ENCODE peak calls at places on chromosomes 16 and 17, in eight cellular contexts. K is HCT116, V is trophoblast cell, B is PC-3, G is IMR-90, U is hepatocyte, X is H9, O is A549. Q is an unnamed sample. For H3K4me1, the result is how much of the 10 kb centered on the place peaks cover.

GRCh38 chr17:5011928-5012327 is 14.2 kb downstream of the KIF1C start:
- DNase-seq in G (peak), X (no peak), O (no peak), K (no peak), B (peak), V (no peak), U (no peak), Q (peak)

GRCh38 chr17:49450735-49451134 is 36.1 kb upstream of the PHB1 start:
- DNase-seq in V (no peak), G (peak), X (no peak), B (peak), U (no peak), O (no peak), K (no peak), Q (peak)

GRCh38 chr16:9904526-9904925 is 277.7 kb downstream of the GRIN2A start:
- DNase-seq in X (no peak), V (no peak), B (no peak), O (no peak), U (no peak), G (no peak), K (no peak), Q (no peak)

GRCh38 chr17:55587608-55588139 is 76.4 kb upstream of the SMIM36 start:
- DNase-seq in K (no peak), B (no peak), G (peak), V (no peak), X (no peak), O (no peak), U (peak), Q (no peak)

GRCh38 chr17:68356949-68357455 is 65.7 kb downstream of the ARSG start:
- DNase-seq in O (no peak), K (no peak), G (no peak), B (no peak), U (no peak), V (no peak), X (no peak), Q (no peak)

GRCh38 chr17:29042679-29043538 is at the start of gene PIPOX:
- DNase-seq in V (peak), G (peak), O (no peak), B (no peak), U (peak), X (peak), K (no peak), Q (no peak)

GRCh38 chr17:46885415-46885814 is 34.0 kb downstream of the WNT9B start:
- DNase-seq in X (no peak), B (no peak), K (no peak), V (no peak), G (no peak), O (no peak), U (no peak), Q (no peak)

GRCh38 chr17:3892095-3892998 is 506 bp downstream of the CAMKK1 start:
- DNase-seq in K (no peak), U (peak), G (peak), O (peak), V (peak), B (peak), X (peak), Q (peak)

GRCh38 chr17:4544135-4544651 is 11.0 kb downstream of the MYBBP1A start:
- DNase-seq in O (no peak), B (no peak), G (no peak), V (no peak), U (no peak), X (no peak), K (no peak), Q (no peak)

GRCh38 chr17:6473128-6473767 is 29.0 kb downstream of the PIMREG start:
- DNase-seq in B (peak), U (peak), G (peak), K (peak), X (peak), O (peak), V (peak), Q (peak)

GRCh38 chr17:47076171-47076570 is 97.1 kb upstream of the RPRML start:
- DNase-seq in B (no peak), X (no peak), V (no peak), G (peak), U (no peak), O (no peak), K (no peak), Q (no peak)

GRCh38 chr17:7438050-7438614 is 1.2 kb upstream of the FGF11 start:
- DNase-seq in O (no peak), X (peak), K (no peak), G (no peak), V (peak), B (no peak), U (peak), Q (peak)

GRCh38 chr16:53042235-53042645 is 10.5 kb downstream of the CHD9NB start:
- DNase-seq in V (no peak), U (no peak), G (no peak), O (no peak), K (no peak), X (no peak), B (no peak), Q (no peak)

GRCh38 chr17:77879896-77880280 is 78.6 kb upstream of the TNRC6C start:
- DNase-seq in K (no peak), O (no peak), X (no peak), V (no peak), U (no peak), B (no peak), G (no peak), Q (no peak)

GRCh38 chr16:2233872-2234812 is 2.1 kb upstream of the DNASE1L2 start:
- DNase-seq in G (no peak), V (no peak), X (no peak), K (no peak), B (no peak), O (no peak), U (no peak), Q (no peak)

GRCh38 chr17:65447823-65448222 is 113.6 kb downstream of the AXIN2 start:
- DNase-seq in G (no peak), B (no peak), V (no peak), K (no peak), X (no peak), O (no peak), U (no peak), Q (no peak)

GRCh38 chr17:45116434-45117016 is 15.8 kb downstream of the PLCD3 start:
- DNase-seq in K (no peak), B (no peak), O (no peak), X (no peak), U (no peak), G (no peak), V (peak), Q (peak)

GRCh38 chr17:9424071-9424640 is 151.5 kb downstream of the STX8 start:
- DNase-seq in X (peak), B (no peak), U (no peak), O (no peak), V (no peak), G (no peak), K (no peak), Q (no peak)

GRCh38 chr16:56912746-56913703 is 18.9 kb upstream of the HERPUD1 start:
- DNase-seq in V (peak), B (no peak), X (no peak), U (no peak), G (peak), K (no peak), O (no peak), Q (peak)

GRCh38 chr16:55662641-55663040 is 6.9 kb downstream of the SLC6A2 start:
- DNase-seq in X (no peak), O (no peak), G (no peak), K (no peak), V (peak), U (peak), B (no peak), Q (no peak)

GRCh38 chr17:77146882-77147281 is 6.1 kb downstream of the SEC14L1 start:
- DNase-seq in G (no peak), K (no peak), B (no peak), X (peak), U (peak), V (peak), O (no peak), Q (no peak)

GRCh38 chr16:12675852-12676251 is 127.8 kb downstream of the CPPED1 start:
- DNase-seq in B (no peak), O (peak), U (no peak), V (peak), K (no peak), G (peak), X (no peak), Q (no peak)

DNA sequence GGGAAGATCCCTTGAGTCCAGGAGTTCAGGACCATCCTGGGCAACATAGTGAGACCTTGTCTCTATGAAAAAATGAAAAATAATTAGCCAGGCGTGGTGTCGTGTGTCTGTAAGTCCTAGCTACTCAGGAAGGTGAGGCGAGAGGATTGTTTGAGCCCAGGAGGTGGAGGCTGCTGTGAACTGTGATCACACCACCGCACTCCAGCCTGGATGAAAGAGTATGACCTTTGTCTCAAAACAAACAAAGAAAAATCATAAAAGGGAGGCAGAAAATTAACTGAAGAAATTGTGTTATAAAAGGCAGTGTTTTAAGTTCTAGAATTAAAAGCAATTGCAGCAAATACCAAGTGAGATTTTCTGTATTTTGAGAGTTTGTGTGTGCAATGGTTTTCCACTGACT is 545.9 kb downstream of the MAF start:
- DNase-seq in K (no peak), V (no peak), B (no peak), X (no peak), U (peak), G (no peak), O (no peak), Q (no peak)
- H3K4me2 ChIP-seq in K (no peak), V (no peak), B (no peak), X (no peak), U (peak), G (no peak), O (no peak), Q (no peak)

DNA sequence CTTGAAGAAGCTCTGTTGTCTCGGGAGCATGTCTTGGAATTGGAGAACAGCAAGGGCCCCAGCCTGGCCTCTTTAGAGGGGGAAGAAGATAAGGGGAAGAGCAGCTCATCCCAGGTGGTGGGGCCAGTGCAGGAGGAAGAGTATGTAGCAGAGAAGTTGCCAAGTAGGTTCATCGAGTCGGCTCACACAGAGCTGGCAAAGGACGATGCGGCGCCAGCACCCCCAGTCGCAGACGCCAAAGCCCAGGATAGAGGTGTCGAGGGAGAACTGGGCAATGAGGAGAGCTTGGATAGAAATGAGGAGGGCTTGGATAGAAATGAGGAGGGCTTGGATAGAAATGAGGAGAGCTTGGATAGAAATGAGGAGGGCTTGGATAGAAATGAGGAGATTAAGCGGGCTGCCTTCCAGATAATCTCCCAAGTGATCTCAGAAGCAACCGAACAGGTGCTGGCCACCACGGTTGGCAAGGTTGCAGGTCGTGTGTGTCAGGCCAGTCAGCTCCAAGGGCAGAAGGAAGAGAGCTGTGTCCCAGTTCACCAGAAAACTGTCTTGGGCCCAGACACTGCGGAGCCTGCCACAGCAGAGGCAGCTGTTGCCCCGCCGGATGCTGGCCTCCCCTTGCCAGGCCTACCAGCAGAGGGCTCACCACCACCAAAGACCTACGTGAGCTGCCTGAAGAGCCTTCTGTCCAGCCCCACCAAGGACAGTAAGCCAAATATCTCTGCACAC is 21.2 kb downstream of the AKAP1 start:
- DNase-seq in K (peak), B (peak), O (no peak), G (no peak), V (peak), X (peak), U (no peak), Q (peak)
- H3K4me1 ChIP-seq in K (half or more), B (under half), O (under half), G (under half), V (under half), X (under half), U (under half), Q (under half)

GRCh38 chr16:17307501-17307900 is 163.3 kb downstream of the XYLT1 start:
- DNase-seq in O (no peak), U (no peak), X (no peak), K (no peak), B (no peak), G (no peak), V (no peak), Q (no peak)
- H3K4me2 ChIP-seq in O (no peak), U (no peak), X (no peak), K (no peak), B (no peak), G (no peak), V (no peak), Q (no peak)

GRCh38 chr17:40310882-40311391 is 2.0 kb downstream of the RARA start:
- DNase-seq in B (no peak), V (no peak), U (no peak), O (no peak), K (no peak), G (no peak), X (no peak), Q (no peak)
- H3K4me1 ChIP-seq in B (half or more), V (under half), U (half or more), O (half or more), K (half or more), G (half or more), X (under half), Q (half or more)